ENCODE peak calls at places on chromosomes 16 and 17, in six cellular contexts. J is ovary; H is lower lobe of right lung; N is body of pancreas; S is neuronal stem cell; Q is effector memory CD4-positive, alpha-beta T cell. L is an unnamed sample. For H3K4me1 and H3K36me3, the result is how much of the 10 kb centered on the place peaks cover.

GRCh38 chr17:64084086-64084939 is 45.6 kb downstream of the ERN1 start:
- DNase-seq in S (no peak), N (peak), Q (no peak), J (no peak), H (peak), L (no peak)

GRCh38 chr16:23052908-23053580 is 96.2 kb downstream of the USP31 start:
- DNase-seq in H (no peak), J (no peak), S (no peak), N (no peak), Q (no peak), L (no peak)

GRCh38 chr16:50326835-50327465 is 41.8 kb downstream of the BRD7 start:
- DNase-seq in Q (peak), S (peak), H (no peak), N (peak), J (no peak), L (no peak)

GRCh38 chr16:27978876-27979275 is 84.6 kb downstream of the GSG1L start:
- DNase-seq in J (no peak), H (no peak), N (no peak), S (no peak), Q (no peak), L (no peak)

GRCh38 chr17:4854181-4854681 is 21.1 kb downstream of the MINK1 start:
- DNase-seq in J (no peak), Q (no peak), N (no peak), H (no peak), S (no peak), L (no peak)

GRCh38 chr16:80924372-80924978 is 82.2 kb downstream of the CMC2 start:
- DNase-seq in S (peak), N (peak), J (no peak), H (no peak), Q (no peak), L (no peak)

GRCh38 chr16:3609895-3610697 is 1.3 kb downstream of the SLX4 start:
- DNase-seq in Q (no peak), H (no peak), S (no peak), J (no peak), N (no peak), L (no peak)

GRCh38 chr16:29820730-29821662 is 734 bp downstream of the MVP start:
- DNase-seq in H (peak), S (no peak), N (peak), J (peak), Q (no peak), L (peak)

GRCh38 chr16:4501071-4501478 is 24.9 kb downstream of the HMOX2 start:
- DNase-seq in J (no peak), N (peak), Q (no peak), H (no peak), S (no peak), L (peak)

GRCh38 chr16:16021988-16022682 is 72.7 kb downstream of the ABCC1 start:
- DNase-seq in Q (no peak), J (peak), H (peak), S (peak), N (peak), L (peak)

GRCh38 chr17:58112970-58113631 is 29.9 kb downstream of the DYNLL2 start:
- DNase-seq in H (peak), Q (peak), N (peak), S (peak), J (peak), L (peak)

GRCh38 chr17:18974407-18975149 is 22.6 kb downstream of the SLC5A10 start:
- DNase-seq in H (no peak), Q (no peak), S (no peak), J (no peak), N (no peak), L (no peak)

GRCh38 chr17:40645932-40646331 is 1.7 kb downstream of the SMARCE1 start:
- DNase-seq in S (no peak), Q (no peak), J (no peak), H (no peak), N (no peak), L (no peak)

GRCh38 chr16:57372372-57373116 is at the start of gene CX3CL1:
- DNase-seq in H (peak), J (peak), Q (no peak), N (peak), S (no peak), L (peak)

GRCh38 chr17:83173997-83174858 is 94.8 kb downstream of the METRNL start:
- DNase-seq in S (no peak), H (no peak), J (peak), Q (no peak), N (peak), L (no peak)

GRCh38 chr17:2709173-2709661 is 2.3 kb downstream of the CLUH start:
- DNase-seq in H (peak), N (peak), J (peak), Q (no peak), S (no peak), L (peak)

GRCh38 chr17:57949649-57950048 is 5.6 kb downstream of the CUEDC1 start:
- DNase-seq in J (no peak), S (no peak), H (peak), Q (no peak), N (no peak), L (peak)

GRCh38 chr16:17320009-17320408 is 150.8 kb downstream of the XYLT1 start:
- DNase-seq in J (no peak), S (no peak), H (no peak), N (no peak), Q (no peak), L (no peak)

GRCh38 chr17:35089846-35090193 is 26.3 kb upstream of the RFFL start:
- DNase-seq in J (peak), H (peak), S (no peak), N (no peak), Q (peak), L (no peak)

GRCh38 chr16:4114257-4115208 is 1.7 kb downstream of the ADCY9 start:
- DNase-seq in H (peak), N (no peak), S (no peak), J (peak), Q (no peak), L (peak)

GRCh38 chr16:76385831-76386230 is 108.6 kb downstream of the CNTNAP4 start:
- DNase-seq in Q (no peak), N (no peak), H (no peak), S (no peak), J (no peak), L (no peak)

GRCh38 chr17:69450131-69450530 is 35.6 kb downstream of the MAP2K6 start:
- DNase-seq in J (no peak), N (no peak), S (no peak), H (no peak), Q (no peak), L (no peak)

GRCh38 chr16:68328151-68328859 is 17.5 kb downstream of the PRMT7 start:
- DNase-seq in Q (peak), S (peak), N (peak), J (peak), H (peak), L (peak)

GRCh38 chr17:19445105-19445504 is 34.1 kb downstream of the RNF112 start:
- DNase-seq in N (no peak), Q (no peak), H (no peak), S (no peak), J (no peak), L (no peak)

GRCh38 chr17:17328251-17328650 is 25.1 kb downstream of the NT5M start:
- DNase-seq in N (no peak), S (no peak), J (peak), H (peak), Q (no peak), L (peak)

GRCh38 chr16:35713762-35714650 is 2254.6 kb downstream of the TP53TG3F start:
- DNase-seq in N (no peak), J (no peak), Q (no peak), H (no peak), S (no peak), L (no peak)

GRCh38 chr17:2436516-2436915 is 35.7 kb upstream of the MNT start:
- DNase-seq in J (no peak), N (peak), S (no peak), Q (no peak), H (no peak), L (no peak)

GRCh38 chr16:58127033-58127556 is 2.1 kb downstream of the CFAP20 start:
- DNase-seq in S (no peak), J (no peak), N (peak), Q (no peak), H (no peak), L (no peak)

GRCh38 chr17:32495347-32496253 is 8.8 kb downstream of the CDK5R1 start:
- DNase-seq in J (peak), Q (no peak), N (peak), S (no peak), H (peak), L (peak)

GRCh38 chr17:32492648-32493289 is 6.0 kb downstream of the CDK5R1 start:
- DNase-seq in H (no peak), J (no peak), S (no peak), Q (no peak), N (no peak), L (no peak)

GRCh38 chr17:32496348-32497078 is 9.7 kb downstream of the CDK5R1 start:
- DNase-seq in S (no peak), J (no peak), Q (no peak), H (no peak), N (no peak), L (peak)

GRCh38 chr17:32493581-32494513 is 7.1 kb downstream of the CDK5R1 start:
- DNase-seq in S (no peak), Q (no peak), J (no peak), N (no peak), H (no peak), L (no peak)

GRCh38 chr17:32494621-32495346 is 8.0 kb downstream of the CDK5R1 start:
- DNase-seq in S (no peak), N (no peak), J (no peak), H (no peak), Q (no peak), L (no peak)
- H3K4me1 ChIP-seq in S (under half), N (under half), J (under half), H (under half), Q (under half), L (under half)

DNA sequence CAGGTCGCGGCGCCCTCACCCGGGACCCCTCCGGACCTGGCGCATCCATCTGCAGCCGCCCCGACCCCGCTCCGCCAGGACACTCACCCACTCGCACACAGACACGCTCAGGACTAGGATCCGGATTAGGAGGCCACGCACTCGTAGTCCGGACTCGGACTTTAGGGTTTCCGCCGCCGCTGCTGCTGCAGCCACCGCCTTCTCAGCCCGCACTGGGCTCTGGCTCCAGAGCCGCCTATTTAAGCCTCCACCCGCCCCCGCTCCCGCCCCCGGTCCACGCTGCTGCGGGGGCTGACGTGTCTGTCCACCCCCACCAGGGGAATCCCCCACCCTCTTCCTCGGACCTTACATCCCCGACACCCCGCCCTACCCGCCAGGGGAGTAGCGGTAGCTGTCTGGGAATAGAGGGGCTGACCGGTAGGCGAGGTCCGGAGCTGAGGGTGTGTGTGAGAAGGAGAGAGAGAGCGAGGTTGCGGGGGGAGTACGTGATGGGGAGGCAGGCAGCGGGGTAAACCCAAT is at the start of gene RRAD:
- DNase-seq in S (no peak), Q (no peak), J (peak), H (peak), N (no peak), L (peak)
- H3K27ac ChIP-seq in S (no peak), Q (no peak), J (peak), H (peak), N (no peak), L (peak)

GRCh38 chr17:65552214-65552613 is 9.2 kb downstream of the AXIN2 start:
- DNase-seq in N (no peak), J (no peak), H (peak), Q (no peak), S (no peak), L (no peak)
- H3K36me3 ChIP-seq in N (under half), J (under half), H (under half), Q (under half), S (half or more), L (under half)

GRCh38 chr16:10571354-10571753 is 9.0 kb downstream of the EMP2 start:
- DNase-seq in Q (no peak), J (no peak), S (no peak), H (no peak), N (no peak), L (no peak)
- H3K4me1 ChIP-seq in Q (under half), J (under half), S (under half), H (half or more), N (under half), L (under half)

GRCh38 chr17:71631483-71631882 is 489.3 kb upstream of the SOX9 start:
- DNase-seq in Q (no peak), H (no peak), S (no peak), N (no peak), J (no peak), L (no peak)

GRCh38 chr17:71635187-71635586 is 485.6 kb upstream of the SOX9 start:
- DNase-seq in N (no peak), H (no peak), Q (no peak), J (no peak), S (no peak), L (no peak)

GRCh38 chr17:71634376-71634775 is 486.4 kb upstream of the SOX9 start:
- DNase-seq in Q (no peak), S (no peak), H (no peak), J (no peak), N (no peak), L (no peak)

GRCh38 chr17:71633391-71633849 is 487.4 kb upstream of the SOX9 start:
- DNase-seq in Q (no peak), N (no peak), J (no peak), S (no peak), H (no peak), L (no peak)

GRCh38 chr17:71632328-71632727 is 488.5 kb upstream of the SOX9 start:
- DNase-seq in Q (no peak), H (no peak), S (no peak), J (no peak), N (no peak), L (no peak)
- H3K27ac ChIP-seq in Q (no peak), H (no peak), S (no peak), J (no peak), N (no peak), L (no peak)

DNA sequence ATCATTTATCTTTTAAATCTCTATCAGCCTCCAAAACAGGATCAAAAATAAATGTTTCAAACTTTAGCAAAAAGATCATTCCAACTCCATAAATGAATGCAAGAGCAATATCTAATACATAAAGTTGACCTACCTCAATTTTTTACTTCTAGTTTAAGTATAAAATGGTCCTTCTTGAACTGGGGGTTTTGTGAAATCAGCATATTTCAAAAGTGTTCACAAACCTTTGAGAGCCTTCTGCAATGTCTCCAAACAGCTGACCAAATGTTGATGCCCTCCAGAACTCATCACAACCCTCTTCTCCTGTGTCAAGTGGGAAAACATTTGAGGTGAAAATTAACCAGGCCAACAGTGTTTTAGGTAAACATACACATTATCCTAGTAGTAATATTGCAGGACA is 7.7 kb downstream of the MED1 start:
- DNase-seq in J (no peak), H (no peak), Q (no peak), N (no peak), S (no peak), L (no peak)
- H3K36me3 ChIP-seq in J (under half), H (half or more), Q (half or more), N (under half), S (half or more), L (under half)

GRCh38 chr17:46151762-46152161 is 41.5 kb downstream of the KANSL1 start:
- DNase-seq in S (no peak), Q (no peak), H (no peak), N (no peak), J (no peak), L (no peak)
- H3K4me1 ChIP-seq in S (under half), Q (half or more), H (half or more), N (half or more), J (under half), L (under half)

DNA sequence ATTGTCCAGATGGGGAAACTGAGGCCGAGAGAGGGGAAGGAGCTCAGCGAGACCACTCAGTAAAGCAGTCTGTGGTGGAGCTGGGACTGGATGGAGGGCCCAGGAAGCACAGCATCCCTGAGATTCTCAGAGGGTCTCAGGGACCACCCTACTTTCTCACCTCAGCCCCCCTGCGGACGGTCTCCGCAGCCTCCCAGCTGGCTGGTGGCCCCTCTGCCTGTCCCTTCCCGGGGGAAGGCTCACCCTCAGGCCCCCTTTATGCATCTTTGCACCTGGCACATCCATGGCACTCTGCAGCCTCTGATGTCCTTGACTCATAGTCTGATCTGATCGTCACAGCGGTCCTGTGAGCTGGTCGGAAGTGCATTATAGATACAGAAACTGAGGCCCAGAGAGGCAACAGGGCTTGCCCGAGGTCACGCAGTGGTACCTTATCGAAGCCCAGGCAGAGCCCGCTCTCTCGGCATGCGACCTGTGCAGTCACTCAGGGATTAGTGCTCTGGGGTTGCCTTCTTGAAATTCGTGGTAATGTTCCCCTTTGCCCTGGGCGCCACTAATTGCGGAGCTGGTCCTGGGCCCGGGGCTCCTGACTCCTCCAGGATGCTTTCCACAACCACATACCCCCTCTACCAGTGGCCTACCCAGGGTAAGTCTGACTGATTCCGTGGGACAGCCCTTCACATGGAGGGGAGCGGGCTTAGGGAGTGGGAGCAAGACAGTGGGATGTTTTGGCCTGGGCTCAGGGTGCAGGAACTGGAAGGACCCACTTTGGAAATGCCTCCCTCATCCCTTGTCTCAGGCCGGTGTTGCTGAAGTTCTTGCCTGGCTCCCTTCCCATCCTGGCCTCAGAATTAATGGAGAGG is 24.4 kb downstream of the RAB11FIP4 start:
- DNase-seq in S (no peak), N (no peak), Q (no peak), H (no peak), J (no peak), L (peak)
- H3K27ac ChIP-seq in S (no peak), N (no peak), Q (no peak), H (no peak), J (no peak), L (no peak)

DNA sequence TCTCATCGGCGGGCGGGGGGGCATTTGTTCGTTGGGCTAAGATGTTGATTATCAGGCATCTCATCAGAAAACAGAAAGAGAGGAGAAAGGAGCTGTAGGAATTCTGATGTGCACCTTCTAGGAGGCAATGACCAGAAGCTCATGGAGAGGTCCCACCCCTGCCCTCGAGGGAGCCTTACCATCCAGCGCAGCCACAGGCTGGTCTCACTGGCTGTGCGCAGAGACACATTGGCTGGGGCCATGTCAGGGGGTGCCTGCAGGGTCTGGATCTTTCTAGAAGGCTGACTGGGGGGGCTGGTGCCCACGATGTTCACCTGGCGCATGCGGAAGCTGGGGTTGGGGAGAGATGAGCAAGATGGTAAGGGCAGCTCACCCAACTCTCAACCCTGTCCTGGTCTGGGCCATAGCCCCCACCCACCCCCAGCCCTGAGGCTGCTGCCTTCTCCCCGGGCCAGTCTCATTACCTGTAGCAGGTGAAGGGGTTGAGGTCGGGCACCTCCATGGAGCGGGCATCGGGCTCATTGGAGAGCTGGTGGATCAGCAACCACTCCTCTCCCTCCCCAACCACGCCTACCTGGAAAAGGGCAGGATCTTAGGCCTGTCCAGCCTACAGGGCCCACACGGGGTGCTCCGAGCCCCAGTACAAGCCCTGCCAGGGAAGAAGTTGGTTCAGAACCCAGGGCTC is 86.2 kb upstream of the CDC42EP4 start:
- DNase-seq in J (no peak), Q (no peak), H (peak), N (no peak), S (no peak), L (no peak)
- H3K36me3 ChIP-seq in J (under half), Q (under half), H (under half), N (under half), S (half or more), L (under half)